ENCODE peak calls at places on chromosome 1, in seven cellular contexts. Y is MM.1S, S is GM23338, V is HCT116, M is PC-3, P is neural progenitor cell, K is hepatocyte. B is an unnamed sample.

GRCh38 chr1:176656257-176656995 is 193.5 kb downstream of the PAPPA2 start:
- DNase-seq in Y (no peak), S (no peak), V (no peak), M (peak; percentile 12), P (peak; percentile 52), K (peak; percentile 48), B (peak; percentile 96)

GRCh38 chr1:177466286-177466685 is 295.5 kb downstream of the BRINP2 start:
- DNase-seq in Y (no peak), S (no peak), V (no peak), M (no peak), P (no peak), K (no peak), B (no peak)

GRCh38 chr1:91707114-91707889 is 178.6 kb downstream of the TGFBR3 start:
- DNase-seq in Y (no peak), S (no peak), V (no peak), M (no peak), P (no peak), K (no peak), B (no peak)

GRCh38 chr1:236734141-236734765 is 48.0 kb downstream of the ACTN2 start:
- DNase-seq in Y (no peak), S (no peak), V (no peak), M (no peak), P (no peak), K (no peak), B (no peak)

GRCh38 chr1:53899206-53899628 is 5.2 kb downstream of the DIO1 start:
- DNase-seq in Y (no peak), S (no peak), V (no peak), M (peak; percentile 67), P (no peak), K (peak; percentile 43), B (no peak)

GRCh38 chr1:103123321-103123720 is 15.0 kb upstream of the COL11A1 start:
- DNase-seq in Y (no peak), S (no peak), V (no peak), M (no peak), P (no peak), K (no peak), B (no peak)

GRCh38 chr1:2132222-2133038 is 62.1 kb downstream of the FAAP20 start:
- DNase-seq in Y (no peak), S (peak; percentile 85), V (no peak), M (peak; percentile 91), P (peak; percentile 79), K (peak; percentile 63), B (peak; percentile 96)

GRCh38 chr1:30437059-30437576 is 286.3 kb downstream of the MATN1 start:
- DNase-seq in Y (no peak), S (no peak), V (no peak), M (no peak), P (no peak), K (no peak), B (no peak)

GRCh38 chr1:51956528-51957509 is 33.7 kb downstream of the RAB3B start:
- DNase-seq in Y (no peak), S (peak; percentile 27), V (peak; percentile 15), M (no peak), P (peak; percentile 13), K (no peak), B (peak; percentile 76)

GRCh38 chr1:64060611-64061302 is 142.7 kb upstream of the UBE2U start:
- DNase-seq in Y (no peak), S (no peak), V (no peak), M (no peak), P (no peak), K (no peak), B (no peak)

GRCh38 chr1:151871284-151872030 is 17.9 kb upstream of the THEM5 start:
- DNase-seq in Y (no peak), S (no peak), V (no peak), M (no peak), P (no peak), K (no peak), B (no peak)

GRCh38 chr1:151864411-151864810 is 10.9 kb upstream of the THEM5 start:
- DNase-seq in Y (no peak), S (no peak), V (no peak), M (no peak), P (no peak), K (no peak), B (no peak)

GRCh38 chr1:151868404-151868980 is 15.0 kb upstream of the THEM5 start:
- DNase-seq in Y (no peak), S (no peak), V (no peak), M (no peak), P (no peak), K (no peak), B (no peak)

GRCh38 chr1:151867785-151868403 is 14.4 kb upstream of the THEM5 start:
- DNase-seq in Y (no peak), S (no peak), V (no peak), M (peak; percentile 64), P (no peak), K (no peak), B (peak; percentile 92)

GRCh38 chr1:151867321-151867720 is 13.8 kb upstream of the THEM5 start:
- DNase-seq in Y (no peak), S (no peak), V (no peak), M (no peak), P (no peak), K (no peak), B (peak; percentile 40)
- TF ChIP-seq EZH2phosphoT487 in Y (no peak), S (no peak), V (no peak), M (no peak), P (no peak), K (no peak), B (no peak)

DNA sequence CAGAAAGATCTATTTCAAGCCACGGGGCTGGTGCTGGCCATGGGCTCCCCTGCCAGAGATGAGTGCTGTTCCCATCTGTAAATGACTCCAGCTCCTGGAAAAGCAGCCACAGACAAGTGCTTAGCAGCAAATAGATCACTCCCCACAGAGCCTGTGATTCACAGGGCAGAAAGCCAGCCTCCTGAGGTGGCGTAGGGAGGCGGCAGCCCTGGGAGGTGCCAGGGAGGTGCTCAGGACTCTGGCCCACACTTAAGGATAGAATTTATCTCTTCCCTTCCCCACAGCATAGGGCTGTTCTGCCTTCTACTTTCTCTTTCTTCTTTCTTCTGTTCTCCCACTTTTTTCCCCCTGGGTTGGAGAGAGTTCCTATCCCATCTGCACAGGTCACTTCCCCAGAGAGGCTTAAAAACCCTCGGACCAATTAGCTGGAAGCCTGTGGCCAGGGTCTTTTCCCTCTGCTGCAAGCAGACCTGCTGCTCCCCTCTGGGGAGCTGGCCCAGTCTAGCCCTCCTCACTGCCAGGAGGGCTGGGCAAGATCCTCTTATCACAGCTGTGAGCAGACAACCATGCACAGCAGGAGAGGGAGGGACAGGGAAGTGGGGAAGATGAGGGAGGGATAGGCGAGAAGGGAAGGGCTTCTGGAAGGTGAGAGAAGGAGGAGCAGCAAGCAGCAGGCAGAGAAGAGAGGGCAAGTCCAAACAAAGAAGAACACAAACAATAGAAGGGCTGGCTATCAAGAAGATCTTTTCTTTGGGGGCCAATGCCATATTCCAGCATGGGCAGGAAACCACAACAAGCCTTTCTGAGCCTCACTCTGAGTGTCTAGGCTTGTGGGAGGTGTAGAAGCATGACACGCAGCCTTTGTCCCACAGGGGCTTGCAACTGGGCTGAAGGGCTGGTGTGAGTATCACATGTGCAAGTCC is 41.0 kb downstream of the KCND3 start:
- DNase-seq in Y (no peak), S (no peak), V (no peak), M (peak; percentile 46), P (peak; percentile 55), K (peak; percentile 16), B (peak; percentile 66)
- TF ChIP-seq EZH2 in Y (no peak), S (no peak), V (no peak), M (no peak), P (no peak), K (no peak), B (no peak)

GRCh38 chr1:183279835-183280234 is 93.8 kb downstream of the LAMC2 start:
- DNase-seq in Y (no peak), S (no peak), V (no peak), M (peak; percentile 67), P (no peak), K (peak; percentile 34), B (peak; percentile 95)
- TF ChIP-seq EZH2phosphoT487 in Y (no peak), S (no peak), V (no peak), M (no peak), P (no peak), K (no peak), B (no peak)

GRCh38 chr1:3846521-3846920 is 10.5 kb downstream of the CEP104 start:
- DNase-seq in Y (no peak), S (no peak), V (no peak), M (no peak), P (no peak), K (no peak), B (no peak)
- TF ChIP-seq EZH2 in Y (no peak), S (no peak), V (no peak), M (no peak), P (no peak), K (no peak), B (no peak)

GRCh38 chr1:193260925-193261324 is 74.5 kb upstream of the B3GALT2 start:
- DNase-seq in Y (no peak), S (no peak), V (no peak), M (no peak), P (no peak), K (no peak), B (no peak)

GRCh38 chr1:193265716-193266115 is 79.3 kb upstream of the B3GALT2 start:
- DNase-seq in Y (peak; percentile 23), S (no peak), V (no peak), M (no peak), P (no peak), K (no peak), B (no peak)

GRCh38 chr1:193262661-193263060 is 76.2 kb upstream of the B3GALT2 start:
- DNase-seq in Y (no peak), S (no peak), V (no peak), M (no peak), P (no peak), K (no peak), B (no peak)

GRCh38 chr1:193260056-193260750 is 73.8 kb upstream of the B3GALT2 start:
- DNase-seq in Y (no peak), S (no peak), V (no peak), M (no peak), P (no peak), K (no peak), B (no peak)

GRCh38 chr1:193264313-193265065 is 78.1 kb upstream of the B3GALT2 start:
- DNase-seq in Y (no peak), S (no peak), V (no peak), M (no peak), P (no peak), K (no peak), B (peak; percentile 56)
- TF ChIP-seq EZH2phosphoT487 in Y (no peak), S (no peak), V (no peak), M (no peak), P (no peak), K (no peak), B (no peak)

GRCh38 chr1:184036517-184036949 is 995 bp downstream of the COLGALT2 start:
- DNase-seq in Y (no peak), S (peak; percentile 74), V (no peak), M (no peak), P (peak; percentile 69), K (no peak), B (peak; percentile 45)

GRCh38 chr1:184037849-184038591 is 492 bp upstream of the COLGALT2 start:
- DNase-seq in Y (no peak), S (no peak), V (no peak), M (no peak), P (no peak), K (no peak), B (no peak)

GRCh38 chr1:184034761-184035379 is 2.7 kb downstream of the COLGALT2 start:
- DNase-seq in Y (no peak), S (no peak), V (no peak), M (no peak), P (no peak), K (no peak), B (no peak)

GRCh38 chr1:184033711-184034167 is 3.8 kb downstream of the COLGALT2 start:
- DNase-seq in Y (no peak), S (no peak), V (no peak), M (no peak), P (no peak), K (no peak), B (peak; percentile 67)

GRCh38 chr1:184035719-184036516 is 1.6 kb downstream of the COLGALT2 start:
- DNase-seq in Y (no peak), S (peak; percentile 35), V (no peak), M (no peak), P (no peak), K (no peak), B (peak; percentile 28)
- TF ChIP-seq EZH2 in Y (no peak), S (no peak), V (no peak), M (no peak), P (no peak), K (peak; percentile 30), B (no peak)